ENCODE peak calls at places on chromosome 7, in four cellular contexts. U, Y, N and C are unnamed samples. For H3K4me1 and H3K27me3, the result is how much of the 10 kb centered on the place peaks cover.

GRCh38 chr7:24701232-24701898 is 55.9 kb downstream of the GSDME start:
- DNase-seq in N (no peak), Y (no peak), U (no peak), C (no peak)

GRCh38 chr7:1011297-1012003 is 28.5 kb downstream of the CYP2W1 start:
- DNase-seq in Y (no peak), N (no peak), U (no peak), C (no peak)

GRCh38 chr7:131027287-131027773 is 293.3 kb upstream of the KLF14 start:
- DNase-seq in Y (peak), N (peak), U (peak), C (peak)

GRCh38 chr7:51014811-51015210 is 232.1 kb upstream of the GRB10 start:
- DNase-seq in N (peak), Y (no peak), U (no peak), C (no peak)

GRCh38 chr7:100208911-100209408 is 10.8 kb upstream of the PVRIG start:
- DNase-seq in N (no peak), U (no peak), Y (no peak), C (no peak)

GRCh38 chr7:137329411-137329810 is 14.1 kb downstream of the PTN start:
- DNase-seq in Y (no peak), U (no peak), N (no peak), C (no peak)

GRCh38 chr7:87391020-87391701 is 45.7 kb downstream of the CROT start:
- DNase-seq in U (no peak), Y (no peak), N (no peak), C (no peak)

GRCh38 chr7:158742065-158742821 is 37.6 kb upstream of the NCAPG2 start:
- DNase-seq in Y (no peak), U (no peak), N (no peak), C (no peak)

GRCh38 chr7:96953676-96954513 is 51.5 kb upstream of the DLX6 start:
- DNase-seq in U (no peak), N (no peak), Y (no peak), C (no peak)

GRCh38 chr7:44087914-44088838 is 5.8 kb upstream of the POLM start:
- DNase-seq in N (peak), U (peak), Y (peak), C (no peak)

GRCh38 chr7:12064716-12065115 is 146.4 kb upstream of the TMEM106B start:
- DNase-seq in N (no peak), U (no peak), Y (no peak), C (no peak)

GRCh38 chr7:152050547-152050971 is 25.1 kb downstream of the GALNT11 start:
- DNase-seq in U (no peak), Y (no peak), N (no peak), C (no peak)

GRCh38 chr7:650339-651031 is 76.0 kb upstream of the DNAAF5 start:
- DNase-seq in U (peak), N (peak), Y (peak), C (no peak)

GRCh38 chr7:80284848-80285247 is 150.2 kb downstream of the GNAI1 start:
- DNase-seq in Y (no peak), U (no peak), N (no peak), C (no peak)

GRCh38 chr7:30845426-30846135 is 66.1 kb upstream of the AQP1 start:
- DNase-seq in Y (peak), U (peak), N (peak), C (no peak)

GRCh38 chr7:142523821-142524460 is 225.3 kb upstream of the PRSS1 start:
- DNase-seq in Y (no peak), N (no peak), U (no peak), C (no peak)

GRCh38 chr7:70833726-70834125 is 298.2 kb upstream of the GALNT17 start:
- DNase-seq in U (no peak), Y (no peak), N (no peak), C (no peak)

GRCh38 chr7:85274452-85274851 is 87.6 kb upstream of the SEMA3D start:
- DNase-seq in U (no peak), N (no peak), Y (no peak), C (peak)

GRCh38 chr7:57432583-57432982 is 17.4 kb upstream of the ZNF716 start:
- DNase-seq in N (no peak), Y (no peak), U (no peak), C (no peak)

GRCh38 chr7:87517136-87517805 is 41.8 kb upstream of the ABCB4 start:
- DNase-seq in N (no peak), Y (no peak), U (no peak), C (no peak)

GRCh38 chr7:35647171-35647574 is 47.8 kb downstream of the HERPUD2 start:
- DNase-seq in Y (no peak), U (no peak), N (no peak), C (no peak)

GRCh38 chr7:27107391-27107900 is 5.0 kb upstream of the HOXA2 start:
- DNase-seq in N (no peak), Y (no peak), U (no peak), C (no peak)

GRCh38 chr7:3859436-3859835 is 558.4 kb downstream of the SDK1 start:
- DNase-seq in U (no peak), N (no peak), Y (no peak), C (no peak)

GRCh38 chr7:44278451-44279161 is 46.8 kb downstream of the CAMK2B start:
- DNase-seq in U (peak), N (no peak), Y (peak), C (peak)

GRCh38 chr7:131196808-131197207 is 130.9 kb upstream of the MKLN1 start:
- DNase-seq in N (no peak), Y (no peak), U (no peak), C (no peak)

GRCh38 chr7:24654305-24654704 is 81.1 kb downstream of the PALS2 start:
- DNase-seq in N (no peak), Y (no peak), U (no peak), C (no peak)

GRCh38 chr7:45033931-45034290 is 33.9 kb downstream of the CCM2 start:
- DNase-seq in Y (no peak), N (no peak), U (no peak), C (no peak)

GRCh38 chr7:74364061-74364460 is 74.9 kb downstream of the CLIP2 start:
- DNase-seq in U (no peak), Y (no peak), N (no peak), C (no peak)

DNA sequence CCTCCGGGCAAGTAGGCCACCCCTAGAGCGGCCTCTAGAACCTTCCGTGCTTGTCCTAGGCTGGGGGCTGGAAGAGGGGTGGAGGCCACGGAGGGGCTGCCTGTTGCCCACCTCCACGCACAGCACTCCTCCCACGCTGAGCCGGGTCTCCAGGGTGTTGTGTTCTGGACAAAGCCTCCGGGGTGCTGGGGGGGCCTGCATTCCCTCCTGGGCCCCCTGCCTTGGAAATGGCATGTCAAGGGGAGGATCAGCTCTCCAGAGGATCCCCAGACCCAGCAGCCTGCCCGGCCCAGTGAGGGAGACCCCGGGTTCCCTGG is 8.1 kb upstream of the TTYH3 start:
- DNase-seq in Y (no peak), U (no peak), N (no peak), C (no peak)
- H3K4me1 ChIP-seq in Y (half or more), U (under half), N (under half), C (under half)

GRCh38 chr7:139699640-139700504 is 77.9 kb downstream of the HIPK2 start:
- DNase-seq in U (no peak), Y (no peak), N (no peak), C (no peak)
- TF ChIP-seq CTCF in U (no peak), Y (no peak), N (no peak), C (peak)

GRCh38 chr7:29547465-29547864 is 16.2 kb upstream of the PRR15 start:
- DNase-seq in Y (no peak), U (no peak), N (no peak), C (no peak)

GRCh38 chr7:29548823-29549222 is 14.8 kb upstream of the PRR15 start:
- DNase-seq in N (no peak), Y (no peak), U (no peak), C (no peak)

GRCh38 chr7:29556405-29557195 is 7.0 kb upstream of the PRR15 start:
- DNase-seq in N (no peak), U (no peak), Y (no peak), C (no peak)

GRCh38 chr7:29555061-29555460 is 8.6 kb upstream of the PRR15 start:
- DNase-seq in N (no peak), Y (no peak), U (no peak), C (no peak)

DNA sequence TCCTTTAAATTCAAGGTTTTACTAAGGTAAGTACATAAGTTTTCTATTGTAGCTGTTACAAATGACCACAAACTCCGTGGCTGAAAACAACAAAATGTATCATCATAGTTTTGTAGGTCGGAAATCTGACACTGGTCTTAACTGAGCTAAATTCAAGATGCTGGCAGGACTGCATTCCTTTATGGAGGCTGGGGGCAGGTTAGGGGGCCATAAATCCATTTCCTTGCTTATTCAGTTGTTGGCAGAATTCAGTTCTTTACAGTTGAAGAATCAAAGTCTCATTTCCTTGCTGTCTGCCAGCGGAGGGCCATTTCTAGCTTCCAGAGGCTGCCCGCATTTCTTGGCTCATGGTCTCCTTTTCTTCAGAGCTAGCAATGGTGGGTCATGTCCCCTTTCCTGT is 11.2 kb upstream of the PRR15 start:
- DNase-seq in Y (no peak), N (no peak), U (no peak), C (no peak)
- H3K27me3 ChIP-seq in Y (under half), N (under half), U (under half), C (under half)

GRCh38 chr7:5636446-5636835 is 145.0 kb downstream of the RNF216 start:
- DNase-seq in Y (no peak), U (no peak), N (no peak), C (no peak)

GRCh38 chr7:5635461-5636445 is 145.7 kb downstream of the RNF216 start:
- DNase-seq in Y (no peak), U (no peak), N (no peak), C (no peak)

GRCh38 chr7:5636914-5637313 is 144.5 kb downstream of the RNF216 start:
- DNase-seq in U (no peak), N (peak), Y (peak), C (no peak)

GRCh38 chr7:5638994-5639393 is 142.5 kb downstream of the RNF216 start:
- DNase-seq in N (no peak), U (no peak), Y (no peak), C (no peak)

GRCh38 chr7:5637415-5637814 is 144.0 kb downstream of the RNF216 start:
- DNase-seq in N (no peak), U (no peak), Y (no peak), C (no peak)
- H3K4me1 ChIP-seq in N (half or more), U (under half), Y (half or more), C (under half)

GRCh38 chr7:102069913-102070629 is 216.6 kb upstream of the SH2B2 start:
- DNase-seq in N (no peak), Y (no peak), U (no peak), C (no peak)
- TF ChIP-seq CTCF in N (no peak), Y (no peak), U (no peak), C (peak)

DNA sequence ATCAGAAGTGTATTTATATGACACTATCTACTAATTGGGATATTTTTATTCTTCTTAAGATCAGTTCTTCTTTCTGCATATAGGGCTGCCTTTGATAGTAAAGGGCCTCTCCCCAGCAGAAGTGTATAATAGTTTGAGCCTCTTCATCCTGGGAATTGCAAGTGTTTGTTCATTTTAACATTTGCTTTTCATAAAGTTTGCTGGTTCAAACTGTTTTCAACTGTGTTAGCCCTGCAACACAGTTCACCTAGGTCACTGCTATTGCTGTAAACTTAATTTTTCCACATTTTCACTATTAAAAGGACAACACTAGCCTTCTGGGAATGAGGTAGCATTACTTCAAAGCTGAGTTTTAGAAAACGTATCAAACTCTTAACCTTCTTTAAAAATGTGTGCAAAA is 2.8 kb downstream of the JAZF1 start:
- DNase-seq in Y (no peak), U (no peak), N (no peak), C (no peak)
- H3K27me3 ChIP-seq in Y (under half), U (under half), N (under half), C (under half)

GRCh38 chr7:148871551-148871950 is 12.5 kb downstream of the EZH2 start:
- DNase-seq in N (no peak), U (no peak), Y (no peak), C (no peak)

GRCh38 chr7:148867571-148868377 is 16.3 kb downstream of the EZH2 start:
- DNase-seq in N (no peak), Y (no peak), U (no peak), C (no peak)

GRCh38 chr7:148868378-148868674 is 15.8 kb downstream of the EZH2 start:
- DNase-seq in Y (no peak), N (no peak), U (no peak), C (no peak)

GRCh38 chr7:148872198-148872597 is 11.9 kb downstream of the EZH2 start:
- DNase-seq in N (no peak), U (no peak), Y (no peak), C (no peak)

GRCh38 chr7:148871030-148871429 is 13.1 kb downstream of the EZH2 start:
- DNase-seq in Y (no peak), U (no peak), N (no peak), C (no peak)
- H3K4me1 ChIP-seq in Y (under half), U (under half), N (under half), C (under half)